ENCODE peak calls at places on chromosomes 16 and 17, in six cellular contexts. One of them, this sample, is unnamed.
A peak's percentile ranks its signal among the peaks of the same experiment; 100 is the strongest.

GRCh38 chr17:58313815-58314705 is 14.5 kb downstream of the TSPOAP1 start:
- DNase-seq in gastrocnemius medialis: no peak
- DNase-seq in H54: no peak
- DNase-seq in H1: peak; percentile 31
- DNase-seq in GM12878: no peak
- DNase-seq in A549: no peak
- DNase-seq in this sample: no peak

GRCh38 chr16:75251280-75252048 is at the start of gene BCAR1:
- DNase-seq in H1: peak; percentile 89
- DNase-seq in A549: peak; percentile 85
- DNase-seq in GM12878: no peak
- DNase-seq in H54: peak; percentile 78
- DNase-seq in gastrocnemius medialis: peak; percentile 81
- DNase-seq in this sample: peak; percentile 86

GRCh38 chr17:71039391-71039790 is 870.1 kb downstream of the KCNJ2 start:
- DNase-seq in H54: no peak
- DNase-seq in A549: no peak
- DNase-seq in GM12878: no peak
- DNase-seq in gastrocnemius medialis: no peak
- DNase-seq in H1: no peak
- DNase-seq in this sample: no peak

GRCh38 chr17:47077576-47077975 is 98.5 kb upstream of the RPRML start:
- DNase-seq in GM12878: no peak
- DNase-seq in H1: no peak
- DNase-seq in A549: no peak
- DNase-seq in H54: peak; percentile 30
- DNase-seq in gastrocnemius medialis: no peak
- DNase-seq in this sample: no peak

GRCh38 chr17:68812876-68813584 is 142.2 kb downstream of the ABCA8 start:
- DNase-seq in GM12878: no peak
- DNase-seq in gastrocnemius medialis: no peak
- DNase-seq in H54: no peak
- DNase-seq in A549: no peak
- DNase-seq in H1: no peak
- DNase-seq in this sample: no peak

GRCh38 chr17:64001091-64001579 is 3.0 kb downstream of the PRR29 start:
- DNase-seq in GM12878: no peak
- DNase-seq in H54: no peak
- DNase-seq in H1: no peak
- DNase-seq in gastrocnemius medialis: no peak
- DNase-seq in A549: no peak
- DNase-seq in this sample: no peak

GRCh38 chr16:21184834-21185233 is 26.4 kb downstream of the LDAF1 start:
- DNase-seq in GM12878: no peak
- DNase-seq in H1: no peak
- DNase-seq in H54: no peak
- DNase-seq in gastrocnemius medialis: no peak
- DNase-seq in A549: no peak
- DNase-seq in this sample: no peak

GRCh38 chr16:2485811-2486507 is 11.0 kb downstream of the TBC1D24 start:
- DNase-seq in H1: no peak
- DNase-seq in gastrocnemius medialis: no peak
- DNase-seq in H54: no peak
- DNase-seq in A549: no peak
- DNase-seq in GM12878: no peak
- DNase-seq in this sample: no peak

GRCh38 chr16:84881702-84882521 is 62.1 kb downstream of the CRISPLD2 start:
- DNase-seq in A549: peak; percentile 67
- DNase-seq in H1: no peak
- DNase-seq in gastrocnemius medialis: no peak
- DNase-seq in H54: peak; percentile 83
- DNase-seq in GM12878: no peak
- DNase-seq in this sample: no peak

GRCh38 chr17:78996781-78997201 is 12.8 kb downstream of the CANT1 start:
- DNase-seq in gastrocnemius medialis: no peak
- DNase-seq in GM12878: no peak
- DNase-seq in H1: no peak
- DNase-seq in H54: no peak
- DNase-seq in A549: no peak
- DNase-seq in this sample: no peak

GRCh38 chr16:89123001-89123830 is 29.6 kb downstream of the ACSF3 start:
- DNase-seq in H54: no peak
- DNase-seq in GM12878: no peak
- DNase-seq in gastrocnemius medialis: no peak
- DNase-seq in H1: no peak
- DNase-seq in A549: no peak
- DNase-seq in this sample: no peak

GRCh38 chr17:37792787-37793186 is 47.9 kb upstream of the HNF1B start:
- DNase-seq in gastrocnemius medialis: no peak
- DNase-seq in H1: no peak
- DNase-seq in A549: no peak
- DNase-seq in H54: peak; percentile 33
- DNase-seq in GM12878: no peak
- DNase-seq in this sample: no peak

GRCh38 chr16:106623-107324 is 28.7 kb downstream of the MPG start:
- DNase-seq in H1: peak; percentile 70
- DNase-seq in gastrocnemius medialis: peak; percentile 49
- DNase-seq in GM12878: no peak
- DNase-seq in A549: peak; percentile 86
- DNase-seq in H54: peak; percentile 70
- DNase-seq in this sample: peak; percentile 92

GRCh38 chr16:57137043-57137442 is 44.7 kb downstream of the CPNE2 start:
- DNase-seq in H54: no peak
- DNase-seq in H1: no peak
- DNase-seq in A549: no peak
- DNase-seq in gastrocnemius medialis: no peak
- DNase-seq in GM12878: no peak
- DNase-seq in this sample: no peak

GRCh38 chr16:61654962-61655361 is 381.3 kb downstream of the CDH8 start:
- DNase-seq in A549: no peak
- DNase-seq in gastrocnemius medialis: no peak
- DNase-seq in H54: no peak
- DNase-seq in GM12878: no peak
- DNase-seq in H1: no peak
- DNase-seq in this sample: no peak

GRCh38 chr16:1125471-1125870 is 27.4 kb upstream of the CACNA1H start:
- DNase-seq in A549: peak; percentile 66
- DNase-seq in gastrocnemius medialis: no peak
- DNase-seq in H54: peak; percentile 61
- DNase-seq in H1: no peak
- DNase-seq in GM12878: no peak
- DNase-seq in this sample: no peak

GRCh38 chr17:61253293-61253801 is 146.3 kb upstream of the TBX2 start:
- DNase-seq in gastrocnemius medialis: peak; percentile 17
- DNase-seq in GM12878: no peak
- DNase-seq in H54: no peak
- DNase-seq in H1: no peak
- DNase-seq in A549: no peak
- DNase-seq in this sample: no peak

GRCh38 chr17:63295288-63295687 is 150.8 kb downstream of the CYB561 start:
- DNase-seq in gastrocnemius medialis: no peak
- DNase-seq in H54: no peak
- DNase-seq in A549: no peak
- DNase-seq in GM12878: no peak
- DNase-seq in H1: no peak
- DNase-seq in this sample: no peak

GRCh38 chr16:71895679-71896385 is 501 bp downstream of the IST1 start:
- DNase-seq in A549: peak; percentile 63
- DNase-seq in H1: no peak
- DNase-seq in GM12878: no peak
- DNase-seq in H54: peak; percentile 26
- DNase-seq in gastrocnemius medialis: peak; percentile 3
- DNase-seq in this sample: peak; percentile 78

GRCh38 chr17:78972507-78973105 is 7.1 kb downstream of the LGALS3BP start:
- DNase-seq in H54: no peak
- DNase-seq in gastrocnemius medialis: no peak
- DNase-seq in GM12878: no peak
- DNase-seq in A549: peak; percentile 27
- DNase-seq in H1: no peak
- DNase-seq in this sample: no peak

GRCh38 chr16:66262253-66263167 is 104.0 kb upstream of the CDH5 start:
- DNase-seq in gastrocnemius medialis: peak; percentile 35
- DNase-seq in A549: no peak
- DNase-seq in H54: no peak
- DNase-seq in H1: no peak
- DNase-seq in GM12878: no peak
- DNase-seq in this sample: no peak

GRCh38 chr17:64103751-64104364 is 26.1 kb downstream of the ERN1 start:
- DNase-seq in gastrocnemius medialis: no peak
- DNase-seq in H54: peak; percentile 60
- DNase-seq in H1: no peak
- DNase-seq in GM12878: peak; percentile 55
- DNase-seq in A549: no peak
- DNase-seq in this sample: no peak

GRCh38 chr16:483351-484075 is 44.0 kb upstream of the CAPN15 start:
- DNase-seq in H54: no peak
- DNase-seq in H1: no peak
- DNase-seq in GM12878: no peak
- DNase-seq in gastrocnemius medialis: no peak
- DNase-seq in A549: no peak
- DNase-seq in this sample: peak; percentile 65

GRCh38 chr17:35088911-35089845 is 25.7 kb upstream of the RFFL start:
- DNase-seq in GM12878: no peak
- DNase-seq in H1: peak; percentile 90
- DNase-seq in gastrocnemius medialis: peak; percentile 60
- DNase-seq in A549: peak; percentile 86
- DNase-seq in H54: peak; percentile 51
- DNase-seq in this sample: peak; percentile 96

GRCh38 chr17:35088647-35088910 is 25.1 kb upstream of the RFFL start:
- DNase-seq in H54: no peak
- DNase-seq in H1: peak; percentile 80
- DNase-seq in A549: peak; percentile 64
- DNase-seq in gastrocnemius medialis: no peak
- DNase-seq in GM12878: no peak
- DNase-seq in this sample: peak; percentile 78

GRCh38 chr17:35087731-35088646 is 24.5 kb upstream of the RFFL start:
- DNase-seq in A549: peak; percentile 75
- DNase-seq in gastrocnemius medialis: peak; percentile 18
- DNase-seq in H1: no peak
- DNase-seq in H54: peak; percentile 24
- DNase-seq in GM12878: no peak
- DNase-seq in this sample: peak; percentile 75

GRCh38 chr17:35086931-35087573 is 23.5 kb upstream of the RFFL start:
- DNase-seq in A549: peak; percentile 75
- DNase-seq in H1: no peak
- DNase-seq in H54: no peak
- DNase-seq in GM12878: no peak
- DNase-seq in gastrocnemius medialis: no peak
- DNase-seq in this sample: peak; percentile 50

GRCh38 chr17:35089846-35090193 is 26.3 kb upstream of the RFFL start:
- DNase-seq in H1: no peak
- DNase-seq in H54: peak; percentile 40
- DNase-seq in A549: peak; percentile 74
- DNase-seq in GM12878: no peak
- DNase-seq in gastrocnemius medialis: peak; percentile 2
- DNase-seq in this sample: no peak
- TF ChIP-seq POLR2A in H1: peak; percentile 17
- TF ChIP-seq POLR2A in H54: no peak
- TF ChIP-seq POLR2A in A549: no peak
- TF ChIP-seq POLR2A in GM12878: no peak
- TF ChIP-seq POLR2A in gastrocnemius medialis: no peak
- TF ChIP-seq POLR2A in this sample: no peak

GRCh38 chr17:45051060-45051719 is at the start of gene DCAKD:
- DNase-seq in A549: peak; percentile 97
- DNase-seq in gastrocnemius medialis: peak; percentile 91
- DNase-seq in GM12878: no peak
- DNase-seq in H54: peak; percentile 98
- DNase-seq in H1: peak; percentile 89
- DNase-seq in this sample: peak; percentile 97
- TF ChIP-seq POLR2A in A549: peak; percentile 75
- TF ChIP-seq POLR2A in gastrocnemius medialis: peak; percentile 84
- TF ChIP-seq POLR2A in GM12878: peak; percentile 77
- TF ChIP-seq POLR2A in H54: peak; percentile 73
- TF ChIP-seq POLR2A in H1: peak; percentile 67
- TF ChIP-seq POLR2A in this sample: peak; percentile 83

GRCh38 chr16:68086336-68086821 is 1.2 kb downstream of the NFATC3 start:
- DNase-seq in A549: peak; percentile 49
- DNase-seq in H1: no peak
- DNase-seq in GM12878: no peak
- DNase-seq in gastrocnemius medialis: no peak
- DNase-seq in H54: no peak
- DNase-seq in this sample: peak; percentile 62

GRCh38 chr16:68083861-68084503 is 1.2 kb upstream of the NFATC3 start:
- DNase-seq in H54: no peak
- DNase-seq in gastrocnemius medialis: no peak
- DNase-seq in GM12878: no peak
- DNase-seq in H1: no peak
- DNase-seq in A549: peak; percentile 23
- DNase-seq in this sample: no peak

GRCh38 chr16:68084504-68085258 is 489 bp upstream of the NFATC3 start:
- DNase-seq in H54: no peak
- DNase-seq in gastrocnemius medialis: peak; percentile 76
- DNase-seq in H1: peak; percentile 89
- DNase-seq in GM12878: peak; percentile 71
- DNase-seq in A549: peak; percentile 73
- DNase-seq in this sample: peak; percentile 95

GRCh38 chr16:68086860-68087268 is 1.7 kb downstream of the NFATC3 start:
- DNase-seq in H1: no peak
- DNase-seq in A549: no peak
- DNase-seq in H54: no peak
- DNase-seq in gastrocnemius medialis: no peak
- DNase-seq in GM12878: no peak
- DNase-seq in this sample: peak; percentile 53

GRCh38 chr16:68085259-68086071 is at the start of gene NFATC3:
- DNase-seq in A549: peak; percentile 97
- DNase-seq in gastrocnemius medialis: peak; percentile 98
- DNase-seq in H1: peak; percentile 97
- DNase-seq in H54: peak; percentile 73
- DNase-seq in GM12878: no peak
- DNase-seq in this sample: peak; percentile 99
- TF ChIP-seq POLR2A in A549: peak; percentile 73
- TF ChIP-seq POLR2A in gastrocnemius medialis: peak; percentile 84
- TF ChIP-seq POLR2A in H1: no peak
- TF ChIP-seq POLR2A in H54: peak; percentile 49
- TF ChIP-seq POLR2A in GM12878: peak; percentile 80
- TF ChIP-seq POLR2A in this sample: no peak

DNA sequence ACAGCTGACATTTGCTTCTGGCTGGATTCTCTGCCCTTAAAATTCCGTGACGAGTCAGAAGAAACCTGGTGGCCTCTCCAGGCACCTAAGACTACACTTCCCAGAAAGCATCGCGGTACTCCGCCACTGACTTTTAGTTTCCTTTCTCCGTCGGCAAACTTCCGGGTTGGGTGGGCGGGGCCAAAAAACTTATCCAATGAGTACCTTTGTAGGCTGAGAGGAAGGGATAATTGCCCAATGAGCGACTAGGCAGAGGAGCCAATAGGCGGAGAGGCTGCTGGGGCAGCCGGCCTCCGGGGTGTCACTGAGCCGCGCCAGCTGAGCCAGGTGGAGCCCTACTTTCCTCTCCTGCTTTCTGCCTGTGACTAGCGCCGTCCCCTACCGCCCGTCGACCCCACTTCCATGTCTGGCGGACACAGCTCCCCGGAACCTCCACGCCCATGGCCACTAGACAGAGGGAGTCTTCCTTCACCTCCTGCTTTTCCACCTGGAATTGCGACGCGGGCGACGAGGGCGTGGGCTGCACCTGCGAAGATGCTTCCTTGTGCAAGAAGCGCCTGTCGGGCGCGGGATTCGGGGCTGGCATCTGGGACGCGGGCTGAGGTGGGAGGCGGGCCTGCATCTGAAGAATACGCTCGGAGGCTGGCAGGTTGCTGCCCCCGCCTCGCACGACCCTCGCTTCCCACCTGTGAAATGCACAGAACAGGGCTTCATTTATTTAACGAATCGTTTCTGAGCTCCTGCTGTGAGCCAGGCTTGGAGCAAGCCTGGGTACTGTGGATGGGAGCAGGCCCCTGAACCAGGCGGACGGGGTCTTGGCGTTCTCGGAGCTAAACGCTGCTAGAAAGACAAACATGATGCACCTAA is 16.5 kb upstream of the ARHGAP17 start:
- DNase-seq in H1: peak; percentile 81
- DNase-seq in H54: peak; percentile 87
- DNase-seq in gastrocnemius medialis: peak; percentile 91
- DNase-seq in A549: peak; percentile 94
- DNase-seq in GM12878: peak; percentile 96
- DNase-seq in this sample: peak; percentile 97
- TF ChIP-seq POLR2A in H1: peak; percentile 81
- TF ChIP-seq POLR2A in H54: peak; percentile 74
- TF ChIP-seq POLR2A in gastrocnemius medialis: peak; percentile 63
- TF ChIP-seq POLR2A in A549: peak; percentile 78
- TF ChIP-seq POLR2A in GM12878: peak; percentile 85
- TF ChIP-seq POLR2A in this sample: peak; percentile 76